ENCODE peak calls at places on chromosomes 11 and 22, in four cellular contexts. One of them, this sample, is unnamed.

GRCh38 chr22:17095538-17095937 is 10.7 kb downstream of the IL17RA start:
- DNase-seq in H9: no peak
- DNase-seq in AG04450: no peak
- DNase-seq in GM12865: no peak
- DNase-seq in this sample: no peak

GRCh38 chr22:35971418-35972119 is 57.1 kb downstream of the RBFOX2 start:
- DNase-seq in H9: no peak
- DNase-seq in AG04450: peak
- DNase-seq in GM12865: no peak
- DNase-seq in this sample: no peak

GRCh38 chr11:44556735-44557409 is 8.6 kb upstream of the CD82 start:
- DNase-seq in H9: peak
- DNase-seq in AG04450: no peak
- DNase-seq in GM12865: peak
- DNase-seq in this sample: peak

GRCh38 chr22:46547883-46548244 is 10.4 kb upstream of the CELSR1 start:
- DNase-seq in H9: no peak
- DNase-seq in AG04450: peak
- DNase-seq in GM12865: no peak
- DNase-seq in this sample: no peak

GRCh38 chr11:114082767-114083181 is 23.3 kb downstream of the ZBTB16 start:
- DNase-seq in H9: no peak
- DNase-seq in AG04450: no peak
- DNase-seq in GM12865: no peak
- DNase-seq in this sample: no peak

GRCh38 chr11:11607772-11608171 is 14.0 kb downstream of the GALNT18 start:
- DNase-seq in H9: no peak
- DNase-seq in AG04450: no peak
- DNase-seq in GM12865: no peak
- DNase-seq in this sample: no peak

GRCh38 chr11:33936745-33937612 is 45.1 kb upstream of the LMO2 start:
- DNase-seq in H9: no peak
- DNase-seq in AG04450: no peak
- DNase-seq in GM12865: no peak
- DNase-seq in this sample: no peak

GRCh38 chr22:17872491-17872890 is 98.2 kb upstream of the BID start:
- DNase-seq in H9: no peak
- DNase-seq in AG04450: no peak
- DNase-seq in GM12865: no peak
- DNase-seq in this sample: no peak

GRCh38 chr22:40819741-40820140 is 595 bp upstream of the SLC25A17 start:
- DNase-seq in H9: no peak
- DNase-seq in AG04450: no peak
- DNase-seq in GM12865: peak
- DNase-seq in this sample: peak

GRCh38 chr11:12914401-12914912 is 94.7 kb upstream of the RASSF10 start:
- DNase-seq in H9: peak
- DNase-seq in AG04450: no peak
- DNase-seq in GM12865: peak
- DNase-seq in this sample: peak

GRCh38 chr11:63929616-63930015 is 9.2 kb upstream of the NAA40 start:
- DNase-seq in H9: no peak
- DNase-seq in AG04450: no peak
- DNase-seq in GM12865: no peak
- DNase-seq in this sample: no peak

GRCh38 chr11:11230802-11231562 is 122.1 kb downstream of the CSNK2A3 start:
- DNase-seq in H9: peak
- DNase-seq in AG04450: no peak
- DNase-seq in GM12865: peak
- DNase-seq in this sample: peak

GRCh38 chr11:113073290-113073953 is 112.2 kb downstream of the NCAM1 start:
- DNase-seq in H9: no peak
- DNase-seq in AG04450: no peak
- DNase-seq in GM12865: no peak
- DNase-seq in this sample: no peak

GRCh38 chr11:70544774-70545625 is 146.7 kb downstream of the CTTN start:
- DNase-seq in H9: peak
- DNase-seq in AG04450: no peak
- DNase-seq in GM12865: no peak
- DNase-seq in this sample: no peak

GRCh38 chr22:26679003-26679629 is 21.7 kb downstream of the MIAT start:
- DNase-seq in H9: peak
- DNase-seq in AG04450: peak
- DNase-seq in GM12865: peak
- DNase-seq in this sample: peak

GRCh38 chr11:21121991-21122390 is 452.6 kb downstream of the NELL1 start:
- DNase-seq in H9: no peak
- DNase-seq in AG04450: no peak
- DNase-seq in GM12865: no peak
- DNase-seq in this sample: no peak

GRCh38 chr11:119361961-119362725 is 15.6 kb upstream of the MFRP start:
- DNase-seq in H9: no peak
- DNase-seq in AG04450: no peak
- DNase-seq in GM12865: no peak
- DNase-seq in this sample: no peak

GRCh38 chr11:65400295-65401072 is 14.0 kb downstream of the FRMD8 start:
- DNase-seq in H9: no peak
- DNase-seq in AG04450: no peak
- DNase-seq in GM12865: no peak
- DNase-seq in this sample: no peak

GRCh38 chr11:8041576-8041975 is 39.4 kb upstream of the TUB start:
- DNase-seq in H9: peak
- DNase-seq in AG04450: no peak
- DNase-seq in GM12865: no peak
- DNase-seq in this sample: no peak

GRCh38 chr11:8258289-8258688 is 5.4 kb downstream of the LMO1 start:
- DNase-seq in H9: peak
- DNase-seq in AG04450: no peak
- DNase-seq in GM12865: no peak
- DNase-seq in this sample: no peak

GRCh38 chr11:105763594-105763993 is 153.7 kb downstream of the GRIA4 start:
- DNase-seq in H9: no peak
- DNase-seq in AG04450: no peak
- DNase-seq in GM12865: no peak
- DNase-seq in this sample: no peak

GRCh38 chr11:20226936-20227335 is 66.7 kb upstream of the DBX1 start:
- DNase-seq in H9: no peak
- DNase-seq in AG04450: no peak
- DNase-seq in GM12865: no peak
- DNase-seq in this sample: no peak

GRCh38 chr22:37933711-37934376 is 19.6 kb downstream of the C22orf23 start:
- DNase-seq in H9: peak
- DNase-seq in AG04450: peak
- DNase-seq in GM12865: peak
- DNase-seq in this sample: peak

GRCh38 chr11:7677801-7678201 is 4.5 kb upstream of the CYB5R2 start:
- DNase-seq in H9: no peak
- DNase-seq in AG04450: no peak
- DNase-seq in GM12865: no peak
- DNase-seq in this sample: no peak

GRCh38 chr11:119607726-119608125 is 121.3 kb downstream of the NECTIN1 start:
- DNase-seq in H9: no peak
- DNase-seq in AG04450: no peak
- DNase-seq in GM12865: no peak
- DNase-seq in this sample: no peak

GRCh38 chr11:104076455-104076854 is 40.0 kb downstream of the DDI1 start:
- DNase-seq in H9: no peak
- DNase-seq in AG04450: no peak
- DNase-seq in GM12865: no peak
- DNase-seq in this sample: no peak

GRCh38 chr22:30453731-30454510 is 17.9 kb downstream of the SEC14L3 start:
- DNase-seq in H9: no peak
- DNase-seq in AG04450: no peak
- DNase-seq in GM12865: peak
- DNase-seq in this sample: no peak

GRCh38 chr11:119148855-119149370 is at the start of gene ABCG4:
- DNase-seq in H9: peak
- DNase-seq in AG04450: no peak
- DNase-seq in GM12865: no peak
- DNase-seq in this sample: peak

GRCh38 chr11:45185228-45185729 is 38.8 kb downstream of the PRDM11 start:
- DNase-seq in H9: no peak
- DNase-seq in AG04450: no peak
- DNase-seq in GM12865: no peak
- DNase-seq in this sample: no peak

GRCh38 chr22:49233507-49234100 is 594.1 kb downstream of the BRD1 start:
- DNase-seq in H9: peak
- DNase-seq in AG04450: no peak
- DNase-seq in GM12865: no peak
- DNase-seq in this sample: no peak

GRCh38 chr11:125140251-125140650 is 24.3 kb upstream of the PKNOX2 start:
- DNase-seq in H9: no peak
- DNase-seq in AG04450: no peak
- DNase-seq in GM12865: no peak
- DNase-seq in this sample: no peak

GRCh38 chr11:125146232-125146631 is 18.3 kb upstream of the PKNOX2 start:
- DNase-seq in H9: peak
- DNase-seq in AG04450: no peak
- DNase-seq in GM12865: no peak
- DNase-seq in this sample: no peak

GRCh38 chr11:125141178-125141577 is 23.4 kb upstream of the PKNOX2 start:
- DNase-seq in H9: no peak
- DNase-seq in AG04450: no peak
- DNase-seq in GM12865: no peak
- DNase-seq in this sample: no peak

GRCh38 chr11:125138966-125139365 is 25.6 kb upstream of the PKNOX2 start:
- DNase-seq in H9: no peak
- DNase-seq in AG04450: no peak
- DNase-seq in GM12865: no peak
- DNase-seq in this sample: no peak

GRCh38 chr11:125141686-125142535 is 22.6 kb upstream of the PKNOX2 start:
- DNase-seq in H9: peak
- DNase-seq in AG04450: no peak
- DNase-seq in GM12865: peak
- DNase-seq in this sample: peak
- TF ChIP-seq CTCF in H9: peak
- TF ChIP-seq CTCF in AG04450: peak
- TF ChIP-seq CTCF in GM12865: peak
- TF ChIP-seq CTCF in this sample: peak

GRCh38 chr11:100930185-100930778 is 199.3 kb downstream of the PGR start:
- DNase-seq in H9: no peak
- DNase-seq in AG04450: no peak
- DNase-seq in GM12865: peak
- DNase-seq in this sample: peak

GRCh38 chr11:100936781-100937180 is 192.8 kb downstream of the PGR start:
- DNase-seq in H9: no peak
- DNase-seq in AG04450: no peak
- DNase-seq in GM12865: no peak
- DNase-seq in this sample: no peak

GRCh38 chr11:100929377-100929776 is 200.2 kb downstream of the PGR start:
- DNase-seq in H9: no peak
- DNase-seq in AG04450: no peak
- DNase-seq in GM12865: peak
- DNase-seq in this sample: peak

GRCh38 chr11:100928426-100928825 is 201.2 kb downstream of the PGR start:
- DNase-seq in H9: no peak
- DNase-seq in AG04450: no peak
- DNase-seq in GM12865: no peak
- DNase-seq in this sample: no peak

DNA sequence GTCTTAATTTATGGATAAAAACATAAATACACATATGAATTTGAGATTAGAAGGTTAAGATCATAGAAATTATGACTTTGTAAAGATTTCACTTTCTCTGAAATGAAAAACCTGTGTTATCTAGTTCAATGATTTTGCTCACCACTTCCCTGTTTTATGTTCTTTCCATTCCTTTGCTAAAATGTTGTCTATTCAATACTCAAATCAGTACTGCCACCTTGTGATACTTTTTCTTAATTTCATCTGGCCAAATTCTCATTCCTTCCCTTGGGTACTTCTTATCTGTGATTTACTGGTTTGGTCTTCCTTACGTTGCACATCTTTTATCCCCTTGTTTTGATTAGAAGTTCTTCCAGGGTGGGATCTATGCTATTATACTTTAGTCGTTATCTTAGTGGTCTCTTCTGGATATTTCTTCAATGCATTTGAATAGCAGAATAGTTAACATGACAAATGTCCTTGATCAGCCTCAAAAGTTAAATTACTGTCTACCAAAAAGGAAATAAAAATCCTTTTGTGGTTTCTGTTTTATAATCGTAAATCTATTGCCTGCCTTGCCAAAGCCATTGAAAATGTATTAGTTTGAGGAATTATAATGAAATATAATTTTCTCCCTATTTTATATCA is 197.0 kb downstream of the PGR start:
- DNase-seq in H9: no peak
- DNase-seq in AG04450: no peak
- DNase-seq in GM12865: peak
- DNase-seq in this sample: peak
- TF ChIP-seq CTCF in H9: peak
- TF ChIP-seq CTCF in AG04450: peak
- TF ChIP-seq CTCF in GM12865: no peak
- TF ChIP-seq CTCF in this sample: peak

DNA sequence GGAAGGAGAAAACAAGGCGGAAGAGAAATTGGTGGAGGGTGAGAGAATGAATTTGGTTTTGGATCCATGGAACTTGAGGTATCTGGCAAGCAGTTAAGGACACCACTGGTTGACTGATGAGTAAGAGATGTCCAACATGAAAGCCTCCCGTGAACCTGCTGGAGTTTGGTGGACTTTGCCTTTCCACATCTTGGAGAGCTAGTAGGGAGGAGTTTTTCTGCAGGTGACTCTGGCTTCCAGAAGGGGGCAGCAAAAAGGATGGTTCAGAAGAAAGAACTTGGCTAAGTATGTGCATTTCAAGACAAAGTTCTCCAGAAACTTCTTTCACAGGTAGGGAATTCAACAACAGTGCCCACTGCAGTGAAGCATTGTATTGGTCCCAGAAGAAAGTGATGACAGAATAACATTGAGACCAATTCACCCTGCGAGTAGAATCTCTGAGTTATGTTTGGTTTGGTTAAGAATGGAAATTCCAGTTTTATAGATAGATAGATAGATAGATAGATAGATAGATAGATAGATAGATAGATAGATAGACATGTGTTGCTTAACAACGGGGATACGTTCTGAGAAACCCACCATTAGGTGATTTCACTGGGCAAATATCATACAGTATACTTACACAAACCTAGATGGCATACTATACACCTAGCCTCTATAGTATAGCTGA is 28.5 kb downstream of the DCDC1 start:
- DNase-seq in H9: peak
- DNase-seq in AG04450: no peak
- DNase-seq in GM12865: peak
- DNase-seq in this sample: peak
- TF ChIP-seq CTCF in H9: peak
- TF ChIP-seq CTCF in AG04450: peak
- TF ChIP-seq CTCF in GM12865: peak
- TF ChIP-seq CTCF in this sample: peak

DNA sequence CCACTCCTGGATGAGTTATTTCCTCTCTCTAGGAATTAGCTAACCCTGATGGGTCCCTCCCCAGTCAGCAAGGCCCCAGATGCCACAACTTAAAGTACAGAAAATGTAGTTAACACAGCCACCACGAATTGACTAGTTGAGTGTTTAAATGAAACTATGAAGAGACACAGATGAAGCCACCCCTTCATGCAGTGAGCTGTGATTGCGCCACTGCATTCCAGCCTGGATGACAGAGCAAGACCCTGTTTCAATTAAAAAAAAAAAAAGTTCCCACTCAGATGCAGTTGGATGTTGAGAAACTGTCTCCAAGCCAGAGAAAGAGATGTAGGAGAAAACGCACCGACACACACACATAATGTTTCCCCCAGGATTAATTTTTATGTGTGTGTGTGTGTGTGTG is 53.3 kb downstream of the SCN3B start:
- DNase-seq in H9: no peak
- DNase-seq in AG04450: no peak
- DNase-seq in GM12865: no peak
- DNase-seq in this sample: no peak
- TF ChIP-seq CTCF in H9: no peak
- TF ChIP-seq CTCF in AG04450: no peak
- TF ChIP-seq CTCF in GM12865: no peak
- TF ChIP-seq CTCF in this sample: no peak